ENCODE peak calls at places on chromosome 11, in seven cellular contexts. H is fibroblast of the conjunctiva; W is GM03348; S is neural progenitor cell; P is amniotic stem cell; G is GM12891; Q is activated CD4-positive, alpha-beta T cell treated with anti-CD3 and anti-CD28 coated beads for 1 hour. M is an unnamed sample.

GRCh38 chr11:45022294-45023064 is 71.8 kb upstream of the TP53I11 start:
- DNase-seq in W (peak), Q (no peak), G (no peak), H (no peak), S (no peak), P (no peak), M (peak)

GRCh38 chr11:71240865-71241691 is 11.3 kb downstream of the SHANK2 start:
- DNase-seq in Q (no peak), P (peak), W (peak), S (peak), H (peak), G (no peak), M (peak)

GRCh38 chr11:86089659-86090058 is 20.8 kb upstream of the PICALM start:
- DNase-seq in G (no peak), H (no peak), S (no peak), P (no peak), W (peak), Q (no peak), M (no peak)

GRCh38 chr11:7348432-7349298 is 97.0 kb downstream of the SYT9 start:
- DNase-seq in W (no peak), H (no peak), G (no peak), P (no peak), Q (no peak), S (peak), M (peak)

GRCh38 chr11:17421781-17422180 is 33.3 kb upstream of the KCNJ11 start:
- DNase-seq in G (no peak), W (no peak), Q (no peak), H (no peak), S (no peak), P (no peak), M (no peak)

GRCh38 chr11:12496181-12497025 is 119.0 kb downstream of the PARVA start:
- DNase-seq in P (no peak), S (peak), W (no peak), Q (no peak), H (no peak), G (no peak), M (peak)

GRCh38 chr11:72430743-72431570 is 3.4 kb downstream of the CLPB start:
- DNase-seq in W (peak), P (no peak), H (peak), G (peak), S (peak), Q (no peak), M (peak)

GRCh38 chr11:113308601-113309000 is 5.8 kb upstream of the TTC12 start:
- DNase-seq in P (no peak), W (no peak), G (no peak), Q (no peak), H (no peak), S (no peak), M (no peak)